ENCODE peak calls at places on chromosomes 7 and 10, in nine cellular contexts. A is PC-9; X is mesenchymal stem cell; J is neuronal stem cell; P is adrenal gland; N is astrocyte; F is lower lobe of right lung; U is CD8-positive, alpha-beta memory T cell; G is heart left ventricle. K is an unnamed sample.

GRCh38 chr10:110211455-110211843 is 4.0 kb downstream of the MXI1 start:
- DNase-seq in J (no peak), U (no peak), X (no peak), N (no peak), F (no peak), A (no peak), P (no peak), G (no peak), K (no peak)

GRCh38 chr7:924541-925231 is 29.8 kb downstream of the ADAP1 start:
- DNase-seq in P (no peak), J (no peak), N (no peak), F (peak; percentile 44), A (peak; percentile 41), X (no peak), G (peak; percentile 33), U (peak; percentile 40), K (no peak)

GRCh38 chr10:7397636-7398035 is 13.2 kb downstream of the SFMBT2 start:
- DNase-seq in F (no peak), J (no peak), U (no peak), P (no peak), A (no peak), G (peak; percentile 76), X (no peak), N (no peak), K (no peak)

GRCh38 chr10:29266641-29267040 is 22.2 kb upstream of the LYZL1 start:
- DNase-seq in F (no peak), N (peak; percentile 22), J (peak; percentile 17), X (no peak), A (no peak), P (no peak), G (no peak), U (no peak), K (no peak)

GRCh38 chr7:142438235-142438922 is 180.5 kb upstream of the PRSS58 start:
- DNase-seq in P (no peak), U (no peak), G (no peak), X (peak; percentile 40), A (no peak), N (peak; percentile 14), F (no peak), J (peak; percentile 26), K (peak; percentile 26)

GRCh38 chr10:124653811-124654651 is 90.1 kb downstream of the FAM53B start:
- DNase-seq in N (peak; percentile 18), F (no peak), X (no peak), J (no peak), U (no peak), G (no peak), P (no peak), A (no peak), K (no peak)

GRCh38 chr7:2431260-2431867 is 28.0 kb downstream of the CHST12 start:
- DNase-seq in N (no peak), A (no peak), U (peak; percentile 38), X (no peak), P (no peak), J (no peak), F (no peak), G (no peak), K (no peak)

GRCh38 chr10:119422685-119423509 is 119.6 kb downstream of the RGS10 start:
- DNase-seq in U (no peak), G (peak; percentile 24), N (no peak), P (no peak), J (no peak), A (no peak), F (no peak), X (no peak), K (no peak)

GRCh38 chr10:107546239-107546638 is 381.7 kb upstream of the SORCS1 start:
- DNase-seq in X (peak; percentile 84), N (peak; percentile 49), J (no peak), A (no peak), G (no peak), U (no peak), P (no peak), F (no peak), K (no peak)

GRCh38 chr7:35454575-35455385 is 200.9 kb upstream of the TBX20 start:
- DNase-seq in P (no peak), U (no peak), G (no peak), J (no peak), A (no peak), X (no peak), N (no peak), F (no peak), K (no peak)

GRCh38 chr7:40315277-40315676 is 180.5 kb downstream of the SUGCT start:
- DNase-seq in U (no peak), J (no peak), G (no peak), P (no peak), X (no peak), N (peak; percentile 68), F (no peak), A (no peak), K (no peak)

GRCh38 chr10:122127943-122128342 is 139.0 kb downstream of the TACC2 start:
- DNase-seq in U (no peak), F (no peak), J (no peak), N (peak; percentile 69), A (peak; percentile 25), G (no peak), X (peak; percentile 88), P (peak; percentile 63), K (no peak)

GRCh38 chr7:34718867-34719266 is 60.8 kb downstream of the NPSR1 start:
- DNase-seq in A (no peak), U (no peak), N (no peak), F (no peak), G (no peak), P (no peak), J (no peak), X (no peak), K (no peak)

GRCh38 chr7:30256459-30256858 is 27.9 kb upstream of the ZNRF2 start:
- DNase-seq in P (no peak), G (no peak), A (no peak), J (no peak), N (no peak), U (no peak), F (no peak), X (no peak), K (no peak)

GRCh38 chr7:148723846-148724245 is 25.1 kb downstream of the CUL1 start:
- DNase-seq in J (no peak), N (no peak), A (no peak), U (no peak), F (no peak), P (no peak), X (peak; percentile 42), G (no peak), K (no peak)
- H3K4me1 ChIP-seq in J (peaks cover 4% of the 10 kb centered on the region), N (no peaks in the 10 kb centered on the region), A (no peaks in the 10 kb centered on the region), U (peaks cover 84% of the 10 kb centered on the region), F (peaks cover 87% of the 10 kb centered on the region), P (peaks cover 13% of the 10 kb centered on the region), X (peaks cover 13% of the 10 kb centered on the region), G (peaks cover 72% of the 10 kb centered on the region), K (no peaks in the 10 kb centered on the region)

DNA sequence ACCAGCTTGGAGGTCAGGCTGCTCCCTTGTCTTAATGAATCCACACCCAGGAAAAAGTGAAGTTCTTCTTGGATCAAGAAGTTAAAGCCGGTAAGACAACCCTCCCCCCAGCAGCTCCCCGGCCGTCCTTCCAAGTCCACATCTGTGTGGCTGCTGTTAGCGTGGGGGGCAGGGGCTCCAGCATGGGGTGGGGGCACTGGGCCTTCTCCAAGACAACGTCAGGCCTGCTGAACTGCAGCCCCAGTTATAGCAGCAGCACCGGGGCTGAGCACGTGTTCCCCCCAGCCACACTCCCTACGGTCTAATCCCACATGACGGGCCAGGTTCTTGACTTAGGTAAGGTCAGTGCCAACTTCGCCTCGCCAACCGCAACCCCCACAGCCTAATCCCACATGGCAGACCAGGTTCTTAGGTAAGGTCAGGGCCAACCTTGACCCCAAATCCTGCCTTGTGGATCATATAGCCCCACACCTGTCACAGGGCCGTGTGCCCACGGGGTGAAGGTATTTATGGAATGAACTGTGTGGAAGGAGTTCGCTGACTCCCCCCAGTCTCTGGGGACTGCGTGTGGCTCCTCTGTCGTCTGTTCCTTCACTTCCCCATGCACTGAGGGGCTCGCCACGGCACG is 30.4 kb upstream of the EN2 start:
- DNase-seq in F (peak; percentile 19), A (no peak), J (no peak), X (no peak), G (no peak), U (no peak), P (no peak), N (no peak), K (no peak)
- H3K27me3 ChIP-seq in F (peaks cover 40% of the 10 kb centered on the region), A (peaks cover 100% of the 10 kb centered on the region), J (peaks cover 80% of the 10 kb centered on the region), X (peaks cover 28% of the 10 kb centered on the region), G (peaks cover 14% of the 10 kb centered on the region), U (no peaks in the 10 kb centered on the region), P (no peaks in the 10 kb centered on the region), N (peaks cover 7% of the 10 kb centered on the region), K (peaks cover 5% of the 10 kb centered on the region)

DNA sequence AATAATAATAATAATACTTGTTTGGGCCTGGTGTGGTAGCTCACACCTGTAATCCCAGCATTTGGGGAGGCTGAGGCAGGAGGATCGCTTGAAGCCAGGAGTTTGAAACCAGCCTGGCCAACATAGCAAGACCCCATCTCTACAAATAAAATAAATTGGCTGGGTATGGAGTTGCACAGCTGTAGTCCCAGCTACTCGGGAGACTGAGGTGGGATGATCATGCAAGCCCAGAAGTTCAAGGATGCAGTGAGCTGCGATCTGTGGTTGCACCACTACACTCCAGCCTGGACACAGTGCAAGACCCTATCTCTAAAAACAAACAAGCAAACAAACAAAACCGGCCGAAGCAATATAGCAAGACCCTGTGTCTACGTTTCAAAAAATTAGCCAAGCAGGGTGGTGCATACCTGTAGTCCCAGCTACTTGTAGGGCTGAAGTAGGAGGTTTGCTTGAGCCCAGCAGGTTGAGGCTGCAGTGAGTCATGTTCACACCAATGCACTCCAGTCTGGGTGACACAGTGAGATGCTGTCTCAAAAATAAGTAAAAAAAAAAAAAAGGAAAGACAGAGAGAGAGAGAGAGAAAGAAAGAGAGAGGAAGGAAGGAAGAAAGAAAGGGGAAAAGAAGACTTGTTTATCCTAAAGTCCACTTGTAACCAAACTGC is 85.6 kb upstream of the KDM7A start:
- DNase-seq in G (no peak), A (no peak), J (no peak), P (no peak), X (no peak), U (no peak), N (no peak), F (no peak), K (no peak)
- H3K4me1 ChIP-seq in G (peaks cover 2% of the 10 kb centered on the region), A (no peaks in the 10 kb centered on the region), J (no peaks in the 10 kb centered on the region), P (no peaks in the 10 kb centered on the region), X (peaks cover 4% of the 10 kb centered on the region), U (peaks cover 33% of the 10 kb centered on the region), N (no peaks in the 10 kb centered on the region), F (no peaks in the 10 kb centered on the region), K (peaks cover 15% of the 10 kb centered on the region)

GRCh38 chr10:11705687-11706086 is 36.5 kb upstream of the ECHDC3 start:
- DNase-seq in N (no peak), U (no peak), F (no peak), P (no peak), X (peak; percentile 44), G (no peak), A (no peak), J (no peak), K (no peak)

GRCh38 chr10:11712761-11713160 is 29.4 kb upstream of the ECHDC3 start:
- DNase-seq in F (no peak), X (peak; percentile 65), J (no peak), N (peak; percentile 42), G (no peak), U (no peak), A (no peak), P (no peak), K (no peak)

GRCh38 chr10:11704087-11704486 is 38.1 kb upstream of the ECHDC3 start:
- DNase-seq in N (no peak), J (no peak), U (no peak), A (no peak), G (no peak), F (no peak), X (no peak), P (no peak), K (no peak)

GRCh38 chr10:11706911-11707567 is 35.1 kb upstream of the ECHDC3 start:
- DNase-seq in F (no peak), U (no peak), P (no peak), X (no peak), N (no peak), A (no peak), G (no peak), J (no peak), K (no peak)

GRCh38 chr10:11707936-11708335 is 34.2 kb upstream of the ECHDC3 start:
- DNase-seq in G (no peak), F (no peak), J (no peak), P (no peak), X (no peak), N (no peak), U (no peak), A (no peak), K (no peak)
- H3K27me3 ChIP-seq in G (no peaks in the 10 kb centered on the region), F (no peaks in the 10 kb centered on the region), J (no peaks in the 10 kb centered on the region), P (no peaks in the 10 kb centered on the region), X (peaks cover 23% of the 10 kb centered on the region), N (no peaks in the 10 kb centered on the region), U (peaks cover 3% of the 10 kb centered on the region), A (no peaks in the 10 kb centered on the region), K (no peaks in the 10 kb centered on the region)

K was measured in HAP-1.